ENCODE peak calls at places on chromosomes 3 and 15, in four cellular contexts. T is K562, V is heart left ventricle, S is body of pancreas. I is an unnamed sample.
A peak's percentile ranks its signal among the peaks of the same experiment; 100 is the strongest.

GRCh38 chr3:54353547-54354339 is 231.4 kb downstream of the CACNA2D3 start:
- DNase-seq in T (no peak), V (no peak), S (no peak), I (no peak)

GRCh38 chr3:97830627-97831026 is 8.8 kb downstream of the CRYBG3 start:
- DNase-seq in T (no peak), V (no peak), S (no peak), I (no peak)

GRCh38 chr3:80190051-80190450 is 422.3 kb upstream of the ROBO1 start:
- DNase-seq in T (no peak), V (no peak), S (no peak), I (no peak)

GRCh38 chr3:129449279-129450115 is 9.5 kb downstream of the IFT122 start:
- DNase-seq in T (no peak), V (no peak), S (no peak), I (no peak)

GRCh38 chr3:153038779-153039178 is 123.2 kb upstream of the RAP2B start:
- DNase-seq in T (no peak), V (no peak), S (no peak), I (no peak)

GRCh38 chr3:17639257-17639656 is 103.2 kb downstream of the TBC1D5 start:
- DNase-seq in T (no peak), V (no peak), S (no peak), I (no peak)

GRCh38 chr3:64150527-64151238 is 74.6 kb downstream of the PRICKLE2 start:
- DNase-seq in T (no peak), V (peak; percentile 81), S (peak; percentile 83), I (no peak)

GRCh38 chr3:34782876-34783275 is 856.4 kb upstream of the ARPP21 start:
- DNase-seq in T (no peak), V (no peak), S (no peak), I (no peak)

GRCh38 chr3:53486961-53487654 is 7.3 kb upstream of the CACNA1D start:
- DNase-seq in T (no peak), V (no peak), S (no peak), I (no peak)

GRCh38 chr3:101131767-101132166 is 138.5 kb upstream of the ABI3BP start:
- DNase-seq in T (no peak), V (no peak), S (no peak), I (no peak)

GRCh38 chr15:78540955-78541743 is 905 bp downstream of the PSMA4 start:
- DNase-seq in T (peak; percentile 17), V (no peak), S (no peak), I (no peak)

GRCh38 chr3:59709702-59710555 is 660.1 kb upstream of the CFAP20DC start:
- DNase-seq in T (no peak), V (peak; percentile 56), S (peak; percentile 17), I (peak; percentile 86)

GRCh38 chr3:196611761-196612483 is 27.6 kb upstream of the NRROS start:
- DNase-seq in T (peak; percentile 60), V (no peak), S (no peak), I (no peak)

GRCh38 chr15:51038258-51039042 is 56.3 kb downstream of the TNFAIP8L3 start:
- DNase-seq in T (peak; percentile 47), V (no peak), S (no peak), I (no peak)

GRCh38 chr3:55017876-55018275 is 90.0 kb upstream of the LRTM1 start:
- DNase-seq in T (no peak), V (no peak), S (no peak), I (no peak)

GRCh38 chr3:19467761-19468160 is 319.5 kb downstream of the KCNH8 start:
- DNase-seq in T (no peak), V (no peak), S (no peak), I (no peak)

GRCh38 chr3:122356402-122356801 is 26.6 kb downstream of the MIX23 start:
- DNase-seq in T (peak; percentile 39), V (no peak), S (peak; percentile 73), I (no peak)

GRCh38 chr3:12477256-12477655 is 7.0 kb upstream of the TSEN2 start:
- DNase-seq in T (no peak), V (no peak), S (no peak), I (no peak)

GRCh38 chr3:12476238-12476897 is 7.9 kb upstream of the TSEN2 start:
- DNase-seq in T (no peak), V (no peak), S (no peak), I (no peak)

GRCh38 chr3:12473503-12473902 is 10.8 kb upstream of the TSEN2 start:
- DNase-seq in T (no peak), V (no peak), S (no peak), I (no peak)

GRCh38 chr3:12479919-12480425 is 4.3 kb upstream of the TSEN2 start:
- DNase-seq in T (peak; percentile 78), V (peak; percentile 43), S (peak; percentile 21), I (no peak)

GRCh38 chr3:12478326-12478725 is 6.0 kb upstream of the TSEN2 start:
- DNase-seq in T (no peak), V (no peak), S (no peak), I (no peak)
- H3K27ac ChIP-seq in T (no peak overlapping the region), V (no peak overlapping the region), S (no peak overlapping the region), I (no peak overlapping the region)

GRCh38 chr3:67653425-67654098 is 850 bp downstream of the SUCLG2 start:
- DNase-seq in T (peak; percentile 10), V (no peak), S (no peak), I (no peak)
- TF ChIP-seq POLR2A in T (no peak), V (no peak), S (no peak), I (no peak)

DNA sequence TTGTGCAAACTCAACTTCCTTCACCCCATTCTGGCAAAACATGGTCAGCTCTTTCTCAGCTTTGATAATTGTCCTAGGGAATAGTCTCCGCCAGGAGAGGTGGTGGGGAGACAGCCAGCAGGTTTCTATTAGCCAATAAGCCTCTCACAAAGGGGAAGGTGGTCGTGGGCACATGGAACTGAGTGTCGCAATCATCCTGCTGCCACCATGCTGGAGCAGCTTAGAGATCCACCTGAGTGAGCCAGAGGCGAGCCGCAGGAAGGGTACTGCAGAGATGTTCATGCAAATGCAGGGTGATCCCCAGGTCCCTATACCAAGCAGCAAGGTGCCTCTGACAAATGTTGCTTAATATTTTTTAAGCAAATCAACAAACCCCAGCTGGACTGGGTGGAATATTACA is 182.8 kb downstream of the RORA start:
- DNase-seq in T (no peak), V (no peak), S (no peak), I (no peak)
- H3K4me3 ChIP-seq in T (no peak overlapping the region), V (no peak overlapping the region), S (no peak overlapping the region), I (no peak overlapping the region)

DNA sequence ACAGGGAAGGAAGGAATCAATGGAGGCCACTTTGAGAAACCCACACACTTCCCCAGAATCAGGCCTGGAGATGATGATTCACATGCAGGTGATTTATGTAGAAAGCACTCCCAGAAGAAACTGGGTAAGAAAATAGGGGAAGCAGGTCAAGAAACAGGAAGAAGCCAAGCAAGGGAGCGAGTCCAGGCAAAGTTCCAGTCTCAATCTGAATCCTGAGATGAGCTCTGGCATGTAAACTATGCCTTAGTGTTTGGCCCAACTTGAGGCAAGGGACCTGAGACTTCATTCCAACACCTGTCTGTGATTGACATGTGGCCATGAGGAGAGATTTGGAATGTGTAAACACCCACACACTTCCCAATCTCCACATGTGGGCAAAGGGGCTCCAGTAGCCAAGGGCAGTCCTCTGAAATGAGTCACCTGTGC is 61.6 kb upstream of the CTNNB1 start:
- DNase-seq in T (no peak), V (no peak), S (no peak), I (no peak)
- H3K27ac ChIP-seq in T (no peak overlapping the region), V (no peak overlapping the region), S (no peak overlapping the region), I (no peak overlapping the region)

GRCh38 chr3:66536791-66537190 is 36.0 kb upstream of the LRIG1 start:
- DNase-seq in T (no peak), V (no peak), S (no peak), I (no peak)
- TF ChIP-seq POLR2A in T (no peak), V (no peak), S (no peak), I (no peak)

GRCh38 chr3:134600166-134600670 is 50.6 kb downstream of the KY start:
- DNase-seq in T (no peak), V (no peak), S (no peak), I (no peak)

GRCh38 chr3:134598813-134599563 is 51.8 kb downstream of the KY start:
- DNase-seq in T (no peak), V (no peak), S (no peak), I (no peak)

GRCh38 chr3:134601539-134602439 is 49.0 kb downstream of the KY start:
- DNase-seq in T (peak; percentile 40), V (peak; percentile 43), S (peak; percentile 40), I (no peak)

GRCh38 chr3:134602440-134602814 is 48.4 kb downstream of the KY start:
- DNase-seq in T (no peak), V (no peak), S (no peak), I (no peak)

GRCh38 chr3:134600685-134601502 is 49.9 kb downstream of the KY start:
- DNase-seq in T (peak; percentile 69), V (peak; percentile 54), S (peak; percentile 66), I (peak; percentile 93)
- H3K4me3 ChIP-seq in T (no peak overlapping the region), V (no peak overlapping the region), S (no peak overlapping the region), I (no peak overlapping the region)

GRCh38 chr3:77871436-77871835 is 831.5 kb downstream of the ROBO2 start:
- DNase-seq in T (no peak), V (no peak), S (no peak), I (no peak)

GRCh38 chr3:77873599-77873998 is 833.7 kb downstream of the ROBO2 start:
- DNase-seq in T (no peak), V (no peak), S (no peak), I (no peak)

GRCh38 chr3:77868725-77869124 is 828.8 kb downstream of the ROBO2 start:
- DNase-seq in T (no peak), V (no peak), S (no peak), I (no peak)

GRCh38 chr3:77869423-77869822 is 829.5 kb downstream of the ROBO2 start:
- DNase-seq in T (no peak), V (no peak), S (no peak), I (no peak)
- H3K27ac ChIP-seq in T (no peak overlapping the region), V (no peak overlapping the region), S (no peak overlapping the region), I (no peak overlapping the region)

GRCh38 chr15:45126535-45127158 is 3.0 kb downstream of the DUOXA1 start:
- DNase-seq in T (peak; percentile 39), V (no peak), S (peak; percentile 54), I (no peak)

GRCh38 chr15:45130291-45131000 is 652 bp downstream of the DUOX1 start:
- DNase-seq in T (no peak), V (no peak), S (no peak), I (no peak)

GRCh38 chr15:45131510-45131909 is 1.7 kb downstream of the DUOX1 start:
- DNase-seq in T (no peak), V (no peak), S (no peak), I (no peak)

GRCh38 chr15:45128971-45129639 is 574 bp downstream of the DUOXA1 start:
- DNase-seq in T (no peak), V (peak; percentile 21), S (no peak), I (no peak)

GRCh38 chr15:45129651-45130129 is at the start of the genes DUOX1 and DUOXA1:
- DNase-seq in T (no peak), V (peak; percentile 42), S (no peak), I (peak; percentile 79)
- TF ChIP-seq POLR2A in T (no peak), V (no peak), S (no peak), I (no peak)

I was measured in spleen.